ENCODE peak calls at places on chromosomes 3 and 15, in seven cellular contexts. One of them, this sample, is unnamed. For H3K36me3, the result is how much of the 10 kb centered on the place peaks cover.

GRCh38 chr3:196081834-196082470 is at the start of gene TFRC:
- DNase-seq in GM23338: peak
- DNase-seq in endothelial cell of umbilical vein: peak
- DNase-seq in keratinocyte: peak
- DNase-seq in tibial nerve: peak
- DNase-seq in A673: peak
- DNase-seq in IMR-90: peak
- DNase-seq in this sample: peak

GRCh38 chr3:70982700-70983140 is 600.8 kb downstream of the FOXP1 start:
- DNase-seq in keratinocyte: no peak
- DNase-seq in A673: no peak
- DNase-seq in tibial nerve: peak
- DNase-seq in GM23338: peak
- DNase-seq in IMR-90: peak
- DNase-seq in endothelial cell of umbilical vein: peak
- DNase-seq in this sample: peak

GRCh38 chr3:8052599-8053185 is 448.9 kb upstream of the LMCD1 start:
- DNase-seq in A673: no peak
- DNase-seq in IMR-90: no peak
- DNase-seq in keratinocyte: no peak
- DNase-seq in GM23338: no peak
- DNase-seq in tibial nerve: peak
- DNase-seq in endothelial cell of umbilical vein: no peak
- DNase-seq in this sample: no peak

GRCh38 chr3:99430348-99431134 is 207.9 kb upstream of the COL8A1 start:
- DNase-seq in endothelial cell of umbilical vein: peak
- DNase-seq in GM23338: no peak
- DNase-seq in tibial nerve: no peak
- DNase-seq in keratinocyte: no peak
- DNase-seq in A673: no peak
- DNase-seq in IMR-90: peak
- DNase-seq in this sample: no peak

GRCh38 chr3:48427630-48427962 is 2.3 kb downstream of the PLXNB1 start:
- DNase-seq in GM23338: no peak
- DNase-seq in keratinocyte: no peak
- DNase-seq in IMR-90: no peak
- DNase-seq in A673: no peak
- DNase-seq in tibial nerve: no peak
- DNase-seq in endothelial cell of umbilical vein: no peak
- DNase-seq in this sample: no peak

GRCh38 chr3:72224804-72225509 is 440.0 kb upstream of the PROK2 start:
- DNase-seq in keratinocyte: no peak
- DNase-seq in endothelial cell of umbilical vein: no peak
- DNase-seq in IMR-90: no peak
- DNase-seq in tibial nerve: no peak
- DNase-seq in GM23338: no peak
- DNase-seq in A673: no peak
- DNase-seq in this sample: no peak

GRCh38 chr3:130276203-130276803 is 69.2 kb upstream of the COL6A5 start:
- DNase-seq in IMR-90: peak
- DNase-seq in A673: peak
- DNase-seq in tibial nerve: peak
- DNase-seq in keratinocyte: peak
- DNase-seq in endothelial cell of umbilical vein: peak
- DNase-seq in GM23338: peak
- DNase-seq in this sample: peak

GRCh38 chr3:64878372-64878771 is 190.6 kb upstream of the ADAMTS9 start:
- DNase-seq in keratinocyte: peak
- DNase-seq in endothelial cell of umbilical vein: peak
- DNase-seq in GM23338: no peak
- DNase-seq in IMR-90: peak
- DNase-seq in A673: no peak
- DNase-seq in tibial nerve: no peak
- DNase-seq in this sample: no peak

GRCh38 chr3:136749106-136749505 is 3.1 kb downstream of the STAG1 start:
- DNase-seq in endothelial cell of umbilical vein: no peak
- DNase-seq in GM23338: no peak
- DNase-seq in IMR-90: no peak
- DNase-seq in A673: no peak
- DNase-seq in tibial nerve: no peak
- DNase-seq in keratinocyte: no peak
- DNase-seq in this sample: no peak

GRCh38 chr3:105367406-105368213 is 901 bp downstream of the ALCAM start:
- DNase-seq in GM23338: peak
- DNase-seq in keratinocyte: no peak
- DNase-seq in A673: peak
- DNase-seq in IMR-90: peak
- DNase-seq in endothelial cell of umbilical vein: peak
- DNase-seq in tibial nerve: peak
- DNase-seq in this sample: no peak

GRCh38 chr15:55407631-55407948 is 569 bp downstream of the CCPG1 start:
- DNase-seq in A673: no peak
- DNase-seq in tibial nerve: peak
- DNase-seq in IMR-90: peak
- DNase-seq in keratinocyte: no peak
- DNase-seq in GM23338: no peak
- DNase-seq in endothelial cell of umbilical vein: no peak
- DNase-seq in this sample: no peak

GRCh38 chr3:55244247-55244646 is 242.9 kb downstream of the WNT5A start:
- DNase-seq in keratinocyte: no peak
- DNase-seq in IMR-90: no peak
- DNase-seq in tibial nerve: no peak
- DNase-seq in endothelial cell of umbilical vein: no peak
- DNase-seq in GM23338: no peak
- DNase-seq in A673: no peak
- DNase-seq in this sample: no peak

DNA sequence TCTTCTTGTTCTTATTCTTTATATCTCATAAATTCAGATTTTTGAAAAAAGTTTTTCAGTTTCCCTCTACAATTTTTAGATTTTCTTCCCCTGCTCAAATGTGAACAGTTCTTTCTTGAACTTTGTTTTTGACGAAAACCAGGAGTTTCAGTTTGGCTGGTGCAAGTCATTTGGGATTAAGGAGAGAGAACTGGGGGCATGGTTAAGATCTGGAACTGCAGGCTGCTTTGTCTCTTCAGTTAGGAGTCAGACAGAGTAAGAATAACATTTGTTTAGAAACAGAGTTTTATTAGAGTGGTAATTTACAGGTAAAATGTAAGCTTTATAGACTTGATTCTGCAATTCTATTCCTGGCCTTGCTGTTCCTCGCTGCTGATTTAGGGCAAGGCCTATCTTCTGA is 310.5 kb upstream of the C2CD4B start:
- DNase-seq in IMR-90: no peak
- DNase-seq in tibial nerve: no peak
- DNase-seq in endothelial cell of umbilical vein: no peak
- DNase-seq in keratinocyte: no peak
- DNase-seq in GM23338: no peak
- DNase-seq in A673: no peak
- DNase-seq in this sample: no peak
- H3K36me3 ChIP-seq in IMR-90: under half
- H3K36me3 ChIP-seq in tibial nerve: under half
- H3K36me3 ChIP-seq in endothelial cell of umbilical vein: under half
- H3K36me3 ChIP-seq in keratinocyte: under half
- H3K36me3 ChIP-seq in GM23338: under half
- H3K36me3 ChIP-seq in A673: under half
- H3K36me3 ChIP-seq in this sample: under half

GRCh38 chr3:183298708-183299153 is 45.7 kb downstream of the B3GNT5 start:
- DNase-seq in endothelial cell of umbilical vein: no peak
- DNase-seq in IMR-90: peak
- DNase-seq in GM23338: peak
- DNase-seq in keratinocyte: no peak
- DNase-seq in A673: peak
- DNase-seq in tibial nerve: peak
- DNase-seq in this sample: peak

GRCh38 chr3:183296944-183297343 is 43.9 kb downstream of the B3GNT5 start:
- DNase-seq in keratinocyte: no peak
- DNase-seq in endothelial cell of umbilical vein: no peak
- DNase-seq in tibial nerve: no peak
- DNase-seq in IMR-90: no peak
- DNase-seq in GM23338: no peak
- DNase-seq in A673: no peak
- DNase-seq in this sample: no peak

GRCh38 chr3:183301937-183302580 is 49.0 kb downstream of the B3GNT5 start:
- DNase-seq in A673: no peak
- DNase-seq in keratinocyte: no peak
- DNase-seq in endothelial cell of umbilical vein: no peak
- DNase-seq in tibial nerve: no peak
- DNase-seq in GM23338: no peak
- DNase-seq in IMR-90: peak
- DNase-seq in this sample: no peak

GRCh38 chr3:183300996-183301562 is 48.0 kb downstream of the B3GNT5 start:
- DNase-seq in GM23338: no peak
- DNase-seq in tibial nerve: no peak
- DNase-seq in endothelial cell of umbilical vein: no peak
- DNase-seq in IMR-90: peak
- DNase-seq in A673: no peak
- DNase-seq in keratinocyte: no peak
- DNase-seq in this sample: no peak

GRCh38 chr3:183299976-183300375 is 46.9 kb downstream of the B3GNT5 start:
- DNase-seq in IMR-90: no peak
- DNase-seq in endothelial cell of umbilical vein: no peak
- DNase-seq in keratinocyte: no peak
- DNase-seq in tibial nerve: no peak
- DNase-seq in A673: no peak
- DNase-seq in GM23338: no peak
- DNase-seq in this sample: no peak
- H3K36me3 ChIP-seq in IMR-90: under half
- H3K36me3 ChIP-seq in endothelial cell of umbilical vein: under half
- H3K36me3 ChIP-seq in keratinocyte: under half
- H3K36me3 ChIP-seq in tibial nerve: under half
- H3K36me3 ChIP-seq in A673: under half
- H3K36me3 ChIP-seq in GM23338: under half
- H3K36me3 ChIP-seq in this sample: under half

GRCh38 chr15:75210867-75211266 is 9.2 kb downstream of the C15orf39 start:
- DNase-seq in endothelial cell of umbilical vein: no peak
- DNase-seq in keratinocyte: no peak
- DNase-seq in A673: no peak
- DNase-seq in tibial nerve: no peak
- DNase-seq in IMR-90: no peak
- DNase-seq in GM23338: no peak
- DNase-seq in this sample: no peak

GRCh38 chr15:75213768-75214221 is 12.1 kb downstream of the C15orf39 start:
- DNase-seq in IMR-90: no peak
- DNase-seq in tibial nerve: no peak
- DNase-seq in A673: no peak
- DNase-seq in keratinocyte: no peak
- DNase-seq in GM23338: no peak
- DNase-seq in endothelial cell of umbilical vein: no peak
- DNase-seq in this sample: no peak

GRCh38 chr15:75211436-75212199 is 9.9 kb downstream of the C15orf39 start:
- DNase-seq in tibial nerve: no peak
- DNase-seq in endothelial cell of umbilical vein: no peak
- DNase-seq in GM23338: no peak
- DNase-seq in IMR-90: no peak
- DNase-seq in A673: no peak
- DNase-seq in keratinocyte: no peak
- DNase-seq in this sample: no peak

GRCh38 chr15:75213212-75213767 is 11.6 kb downstream of the C15orf39 start:
- DNase-seq in GM23338: no peak
- DNase-seq in A673: no peak
- DNase-seq in keratinocyte: no peak
- DNase-seq in tibial nerve: no peak
- DNase-seq in IMR-90: no peak
- DNase-seq in endothelial cell of umbilical vein: no peak
- DNase-seq in this sample: no peak

GRCh38 chr15:75212200-75212858 is 10.6 kb downstream of the C15orf39 start:
- DNase-seq in IMR-90: no peak
- DNase-seq in GM23338: no peak
- DNase-seq in keratinocyte: no peak
- DNase-seq in tibial nerve: no peak
- DNase-seq in A673: no peak
- DNase-seq in endothelial cell of umbilical vein: no peak
- DNase-seq in this sample: no peak
- H3K36me3 ChIP-seq in IMR-90: half or more
- H3K36me3 ChIP-seq in GM23338: under half
- H3K36me3 ChIP-seq in keratinocyte: under half
- H3K36me3 ChIP-seq in tibial nerve: under half
- H3K36me3 ChIP-seq in A673: half or more
- H3K36me3 ChIP-seq in endothelial cell of umbilical vein: under half
- H3K36me3 ChIP-seq in this sample: under half

DNA sequence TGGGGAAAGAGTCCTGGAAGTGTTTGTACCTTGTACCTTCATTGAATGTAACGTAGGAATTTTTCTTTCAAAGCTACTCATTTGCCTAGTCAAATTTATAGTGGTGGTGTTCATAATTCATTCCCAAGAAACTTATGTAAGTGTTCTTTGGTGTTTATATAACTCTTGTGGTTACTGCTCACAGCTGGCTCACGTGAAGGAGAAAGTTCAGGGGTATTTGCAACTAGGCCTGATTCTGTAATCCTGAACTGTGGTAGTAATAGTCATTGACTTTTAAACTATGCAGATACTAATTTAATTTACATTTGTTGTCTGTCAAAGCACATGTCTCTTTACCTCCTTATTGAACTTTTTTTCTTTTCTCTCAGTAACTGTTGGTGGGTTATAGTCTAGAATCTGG is 50.5 kb upstream of the TEX264 start:
- DNase-seq in tibial nerve: no peak
- DNase-seq in keratinocyte: no peak
- DNase-seq in A673: no peak
- DNase-seq in endothelial cell of umbilical vein: no peak
- DNase-seq in GM23338: no peak
- DNase-seq in IMR-90: peak
- DNase-seq in this sample: no peak
- H3K36me3 ChIP-seq in tibial nerve: under half
- H3K36me3 ChIP-seq in keratinocyte: under half
- H3K36me3 ChIP-seq in A673: under half
- H3K36me3 ChIP-seq in endothelial cell of umbilical vein: under half
- H3K36me3 ChIP-seq in GM23338: under half
- H3K36me3 ChIP-seq in IMR-90: under half
- H3K36me3 ChIP-seq in this sample: under half

DNA sequence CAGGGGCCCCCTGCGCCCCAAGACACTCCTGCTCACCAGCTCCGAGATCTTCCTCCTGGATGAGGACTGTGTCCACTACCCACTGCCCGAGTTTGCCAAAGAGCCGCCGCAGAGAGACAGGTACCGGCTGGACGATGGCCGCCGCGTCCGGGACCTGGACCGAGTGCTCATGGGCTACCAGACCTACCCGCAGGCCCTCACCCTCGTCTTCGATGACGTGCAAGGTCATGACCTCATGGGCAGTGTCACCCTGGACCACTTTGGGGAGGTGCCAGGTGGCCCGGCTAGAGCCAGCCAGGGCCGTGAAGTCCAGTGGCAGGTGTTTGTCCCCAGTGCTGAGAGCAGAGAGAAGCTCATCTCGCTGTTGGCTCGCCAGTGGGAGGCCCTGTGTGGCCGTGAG is 3.1 kb upstream of the STAB1 start:
- DNase-seq in keratinocyte: no peak
- DNase-seq in IMR-90: no peak
- DNase-seq in GM23338: no peak
- DNase-seq in endothelial cell of umbilical vein: no peak
- DNase-seq in tibial nerve: no peak
- DNase-seq in A673: no peak
- DNase-seq in this sample: no peak
- H3K36me3 ChIP-seq in keratinocyte: under half
- H3K36me3 ChIP-seq in IMR-90: half or more
- H3K36me3 ChIP-seq in GM23338: under half
- H3K36me3 ChIP-seq in endothelial cell of umbilical vein: under half
- H3K36me3 ChIP-seq in tibial nerve: under half
- H3K36me3 ChIP-seq in A673: under half
- H3K36me3 ChIP-seq in this sample: under half

This sample was measured in kidney epithelial cell.